ENCODE peak calls at places on chromosomes 4 and X, in ten cellular contexts. One of them, this sample, is unnamed.

GRCh38 chr4:173061160-173061559 is 107.5 kb upstream of the GALNT7 start:
- DNase-seq in pancreas: no peak
- DNase-seq in dorsolateral prefrontal cortex: no peak
- DNase-seq in NAMALWA: no peak
- DNase-seq in naive thymus-derived CD8-positive, alpha-beta T cell: no peak
- DNase-seq in fibroblast of pulmonary artery: no peak
- DNase-seq in ELF-1: no peak
- DNase-seq in central memory CD4-positive, alpha-beta T cell: no peak
- DNase-seq in GM12865: no peak
- DNase-seq in iris pigment epithelial cell: no peak
- DNase-seq in this sample: no peak

GRCh38 chr4:40306991-40307390 is 28.1 kb upstream of the CHRNA9 start:
- DNase-seq in fibroblast of pulmonary artery: no peak
- DNase-seq in pancreas: no peak
- DNase-seq in ELF-1: no peak
- DNase-seq in central memory CD4-positive, alpha-beta T cell: no peak
- DNase-seq in iris pigment epithelial cell: no peak
- DNase-seq in GM12865: no peak
- DNase-seq in dorsolateral prefrontal cortex: no peak
- DNase-seq in NAMALWA: peak
- DNase-seq in naive thymus-derived CD8-positive, alpha-beta T cell: no peak
- DNase-seq in this sample: no peak

GRCh38 chrX:115089419-115089818 is 72.0 kb upstream of the IL13RA2 start:
- DNase-seq in pancreas: no peak
- DNase-seq in dorsolateral prefrontal cortex: no peak
- DNase-seq in NAMALWA: no peak
- DNase-seq in central memory CD4-positive, alpha-beta T cell: no peak
- DNase-seq in fibroblast of pulmonary artery: no peak
- DNase-seq in ELF-1: no peak
- DNase-seq in naive thymus-derived CD8-positive, alpha-beta T cell: no peak
- DNase-seq in GM12865: no peak
- DNase-seq in iris pigment epithelial cell: no peak
- DNase-seq in this sample: no peak

GRCh38 chr4:7295917-7296660 is 103.8 kb downstream of the SORCS2 start:
- DNase-seq in ELF-1: no peak
- DNase-seq in NAMALWA: peak
- DNase-seq in naive thymus-derived CD8-positive, alpha-beta T cell: no peak
- DNase-seq in fibroblast of pulmonary artery: peak
- DNase-seq in GM12865: peak
- DNase-seq in dorsolateral prefrontal cortex: peak
- DNase-seq in pancreas: no peak
- DNase-seq in central memory CD4-positive, alpha-beta T cell: no peak
- DNase-seq in iris pigment epithelial cell: peak
- DNase-seq in this sample: peak

GRCh38 chr4:138838251-138838650 is 177.3 kb upstream of the NOCT start:
- DNase-seq in naive thymus-derived CD8-positive, alpha-beta T cell: no peak
- DNase-seq in ELF-1: no peak
- DNase-seq in pancreas: no peak
- DNase-seq in central memory CD4-positive, alpha-beta T cell: no peak
- DNase-seq in GM12865: no peak
- DNase-seq in fibroblast of pulmonary artery: no peak
- DNase-seq in NAMALWA: no peak
- DNase-seq in dorsolateral prefrontal cortex: no peak
- DNase-seq in iris pigment epithelial cell: no peak
- DNase-seq in this sample: no peak

GRCh38 chr4:154560824-154561231 is 2.0 kb upstream of the FGB start:
- DNase-seq in iris pigment epithelial cell: peak
- DNase-seq in fibroblast of pulmonary artery: peak
- DNase-seq in GM12865: no peak
- DNase-seq in central memory CD4-positive, alpha-beta T cell: no peak
- DNase-seq in ELF-1: no peak
- DNase-seq in naive thymus-derived CD8-positive, alpha-beta T cell: no peak
- DNase-seq in pancreas: no peak
- DNase-seq in dorsolateral prefrontal cortex: no peak
- DNase-seq in NAMALWA: no peak
- DNase-seq in this sample: no peak

GRCh38 chrX:86348669-86349068 is 200.4 kb downstream of the DACH2 start:
- DNase-seq in GM12865: no peak
- DNase-seq in central memory CD4-positive, alpha-beta T cell: no peak
- DNase-seq in fibroblast of pulmonary artery: no peak
- DNase-seq in NAMALWA: peak
- DNase-seq in iris pigment epithelial cell: no peak
- DNase-seq in pancreas: no peak
- DNase-seq in naive thymus-derived CD8-positive, alpha-beta T cell: no peak
- DNase-seq in dorsolateral prefrontal cortex: no peak
- DNase-seq in ELF-1: peak
- DNase-seq in this sample: peak

GRCh38 chrX:2609431-2610238 is 81.5 kb upstream of the CD99 start:
- DNase-seq in fibroblast of pulmonary artery: peak
- DNase-seq in central memory CD4-positive, alpha-beta T cell: no peak
- DNase-seq in dorsolateral prefrontal cortex: no peak
- DNase-seq in NAMALWA: peak
- DNase-seq in GM12865: no peak
- DNase-seq in naive thymus-derived CD8-positive, alpha-beta T cell: no peak
- DNase-seq in ELF-1: peak
- DNase-seq in pancreas: no peak
- DNase-seq in iris pigment epithelial cell: peak
- DNase-seq in this sample: no peak

GRCh38 chr4:172952052-172952451 is 216.6 kb upstream of the GALNT7 start:
- DNase-seq in naive thymus-derived CD8-positive, alpha-beta T cell: no peak
- DNase-seq in fibroblast of pulmonary artery: no peak
- DNase-seq in central memory CD4-positive, alpha-beta T cell: no peak
- DNase-seq in pancreas: no peak
- DNase-seq in dorsolateral prefrontal cortex: no peak
- DNase-seq in GM12865: no peak
- DNase-seq in ELF-1: peak
- DNase-seq in iris pigment epithelial cell: no peak
- DNase-seq in NAMALWA: no peak
- DNase-seq in this sample: no peak

GRCh38 chrX:55582447-55582846 is 40.8 kb upstream of the FOXR2 start:
- DNase-seq in dorsolateral prefrontal cortex: no peak
- DNase-seq in NAMALWA: no peak
- DNase-seq in central memory CD4-positive, alpha-beta T cell: no peak
- DNase-seq in pancreas: no peak
- DNase-seq in ELF-1: no peak
- DNase-seq in fibroblast of pulmonary artery: no peak
- DNase-seq in naive thymus-derived CD8-positive, alpha-beta T cell: no peak
- DNase-seq in iris pigment epithelial cell: no peak
- DNase-seq in GM12865: no peak
- DNase-seq in this sample: no peak

GRCh38 chr4:16894406-16894805 is 4.0 kb downstream of the LDB2 start:
- DNase-seq in NAMALWA: no peak
- DNase-seq in naive thymus-derived CD8-positive, alpha-beta T cell: no peak
- DNase-seq in GM12865: no peak
- DNase-seq in dorsolateral prefrontal cortex: no peak
- DNase-seq in pancreas: no peak
- DNase-seq in iris pigment epithelial cell: no peak
- DNase-seq in fibroblast of pulmonary artery: peak
- DNase-seq in ELF-1: no peak
- DNase-seq in central memory CD4-positive, alpha-beta T cell: no peak
- DNase-seq in this sample: no peak

GRCh38 chrX:150324035-150324728 is 38.9 kb upstream of the MAMLD1 start:
- DNase-seq in naive thymus-derived CD8-positive, alpha-beta T cell: no peak
- DNase-seq in central memory CD4-positive, alpha-beta T cell: no peak
- DNase-seq in NAMALWA: no peak
- DNase-seq in iris pigment epithelial cell: peak
- DNase-seq in ELF-1: peak
- DNase-seq in GM12865: no peak
- DNase-seq in dorsolateral prefrontal cortex: no peak
- DNase-seq in pancreas: no peak
- DNase-seq in fibroblast of pulmonary artery: peak
- DNase-seq in this sample: no peak

GRCh38 chr4:83417566-83417965 is 38.1 kb downstream of the HELQ start:
- DNase-seq in pancreas: no peak
- DNase-seq in ELF-1: no peak
- DNase-seq in dorsolateral prefrontal cortex: no peak
- DNase-seq in NAMALWA: no peak
- DNase-seq in GM12865: no peak
- DNase-seq in central memory CD4-positive, alpha-beta T cell: no peak
- DNase-seq in fibroblast of pulmonary artery: no peak
- DNase-seq in iris pigment epithelial cell: no peak
- DNase-seq in naive thymus-derived CD8-positive, alpha-beta T cell: no peak
- DNase-seq in this sample: no peak